ENCODE peak calls at places on chromosomes 1 and 21, in seven cellular contexts. S is OCI-LY7, O is sigmoid colon, T is AG04450, J is tibial nerve, L is fibroblast of mammary gland, E is GM23248. A is an unnamed sample.

GRCh38 chr1:227242811-227243682 is 75.2 kb downstream of the CDC42BPA start:
- DNase-seq in T (no peak), L (no peak), J (no peak), S (no peak), O (no peak), E (no peak), A (no peak)

GRCh38 chr1:92851729-92852128 is 19.9 kb downstream of the RPL5 start:
- DNase-seq in J (no peak), S (no peak), L (no peak), O (no peak), T (no peak), E (no peak), A (no peak)

GRCh38 chr1:21814241-21814918 is 2.3 kb downstream of the LDLRAD2 start:
- DNase-seq in L (no peak), T (no peak), E (no peak), S (peak; percentile 34), O (no peak), J (no peak), A (no peak)

GRCh38 chr1:30189818-30190480 is 533.4 kb downstream of the MATN1 start:
- DNase-seq in L (no peak), S (no peak), E (no peak), T (no peak), O (no peak), J (peak; percentile 0), A (no peak)

GRCh38 chr1:29211086-29212030 is 19.4 kb downstream of the MECR start:
- DNase-seq in J (no peak), E (peak; percentile 19), O (no peak), L (peak; percentile 72), S (no peak), T (no peak), A (no peak)

GRCh38 chr1:151976868-151977267 is 16.8 kb downstream of the S100A10 start:
- DNase-seq in E (peak; percentile 82), T (no peak), S (no peak), L (peak; percentile 68), J (no peak), O (no peak), A (no peak)

GRCh38 chr1:1073743-1074587 is at the start of gene RNF223:
- DNase-seq in O (no peak), S (no peak), J (no peak), L (no peak), E (no peak), T (no peak), A (no peak)

GRCh38 chr1:152495066-152495675 is 15.4 kb upstream of the LCE5A start:
- DNase-seq in S (no peak), L (peak; percentile 46), E (peak; percentile 66), T (no peak), O (no peak), J (no peak), A (no peak)

GRCh38 chr1:103496014-103496635 is 29.4 kb upstream of the RNPC3 start:
- DNase-seq in T (no peak), L (peak; percentile 69), S (no peak), O (no peak), E (peak; percentile 49), J (no peak), A (no peak)

GRCh38 chr1:227885135-227885647 is 62.5 kb downstream of the WNT9A start:
- DNase-seq in J (no peak), E (no peak), T (no peak), O (peak; percentile 70), L (no peak), S (no peak), A (no peak)

GRCh38 chr21:29166853-29167252 is 36.4 kb downstream of the MAP3K7CL start:
- DNase-seq in L (no peak), J (no peak), T (no peak), E (no peak), O (no peak), S (no peak), A (no peak)

GRCh38 chr1:195450794-195451193 is 1157.4 kb downstream of the KCNT2 start:
- DNase-seq in O (no peak), L (no peak), J (no peak), E (no peak), S (no peak), T (no peak), A (no peak)

GRCh38 chr21:32844076-32844475 is 72.5 kb upstream of the PAXBP1 start:
- DNase-seq in J (no peak), T (no peak), O (no peak), S (no peak), L (peak; percentile 53), E (peak; percentile 22), A (no peak)

GRCh38 chr1:212207822-212208520 is 77.2 kb upstream of the PPP2R5A start:
- DNase-seq in J (no peak), E (no peak), S (no peak), T (no peak), L (no peak), O (no peak), A (no peak)

GRCh38 chr1:61951731-61952585 is 209.7 kb downstream of the PATJ start:
- DNase-seq in T (no peak), S (no peak), L (no peak), E (no peak), O (no peak), J (no peak), A (no peak)

GRCh38 chr1:87478231-87478630 is 149.6 kb downstream of the LMO4 start:
- DNase-seq in S (no peak), T (no peak), J (peak; percentile 46), L (peak; percentile 23), O (no peak), E (peak; percentile 38), A (no peak)

GRCh38 chr1:229341811-229342304 is 989 bp downstream of the CCSAP start:
- DNase-seq in S (peak; percentile 70), O (peak; percentile 63), J (no peak), E (peak; percentile 65), T (no peak), L (peak; percentile 18), A (no peak)

GRCh38 chr1:72623299-72623708 is 341.0 kb upstream of the NEGR1 start:
- DNase-seq in J (no peak), E (peak; percentile 61), L (peak; percentile 56), O (no peak), S (peak; percentile 37), T (peak; percentile 11), A (peak; percentile 14)

GRCh38 chr21:41864311-41865001 is 14.7 kb downstream of the PRDM15 start:
- DNase-seq in J (no peak), E (no peak), L (no peak), O (no peak), T (no peak), S (peak; percentile 69), A (no peak)
- H3K4me3 ChIP-seq in J (no peak overlapping the region), E (no peak overlapping the region), L (no peak overlapping the region), O (no peak overlapping the region), T (no peak overlapping the region), S (peak overlapping the region; percentile 38), A (no peak overlapping the region)

GRCh38 chr1:207089627-207090265 is 1.1 kb downstream of the C4BPB start:
- DNase-seq in E (no peak), S (no peak), J (no peak), L (no peak), T (no peak), O (no peak), A (no peak)
- H3K4me3 ChIP-seq in E (no peak overlapping the region), S (no peak overlapping the region), J (no peak overlapping the region), L (no peak overlapping the region), T (no peak overlapping the region), O (no peak overlapping the region), A (no peak overlapping the region)

DNA sequence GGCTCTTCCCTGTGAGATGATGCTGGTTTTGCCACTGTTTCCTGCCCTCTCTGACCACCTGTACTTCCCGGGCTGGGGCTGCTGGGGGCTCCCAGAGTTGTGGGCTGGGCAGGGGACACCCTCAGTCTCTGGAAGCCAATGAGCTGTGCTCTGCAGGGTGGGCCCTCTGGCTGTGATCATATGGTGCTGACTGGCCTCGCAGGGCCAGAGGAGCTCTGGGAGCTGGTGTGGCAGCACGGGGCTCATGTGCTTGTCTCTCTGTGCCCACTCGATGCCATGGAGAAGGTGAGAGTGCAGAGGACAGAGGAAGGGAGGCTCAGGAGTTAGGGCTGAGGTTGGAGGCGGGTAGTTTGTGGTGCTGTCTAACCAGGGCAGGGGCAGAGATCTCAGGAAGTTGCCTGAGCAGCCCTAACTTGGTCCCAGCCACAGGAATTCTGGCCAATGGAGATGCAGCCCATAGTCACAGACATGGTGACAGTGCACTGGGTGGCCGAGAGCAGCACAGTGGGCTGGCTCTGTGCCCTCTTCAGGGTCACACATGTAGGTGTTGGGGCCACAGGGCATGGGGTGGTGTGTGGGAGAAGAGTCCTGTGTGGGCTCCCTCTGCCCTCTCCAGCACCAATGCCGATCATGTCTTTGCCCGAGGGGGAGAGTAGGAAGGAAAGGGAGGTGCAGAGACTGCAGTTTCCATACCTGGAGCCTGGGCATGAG is 5.7 kb upstream of the LGR6 start:
- DNase-seq in L (no peak), E (no peak), S (no peak), T (no peak), O (no peak), J (no peak), A (no peak)
- H3K4me3 ChIP-seq in L (no peak overlapping the region), E (no peak overlapping the region), S (no peak overlapping the region), T (no peak overlapping the region), O (no peak overlapping the region), J (no peak overlapping the region), A (no peak overlapping the region)

GRCh38 chr1:6424000-6424565 is 493 bp upstream of the ESPN start:
- DNase-seq in J (no peak), T (no peak), E (peak; percentile 36), L (no peak), O (no peak), S (no peak), A (no peak)
- H3K4me3 ChIP-seq in J (no peak overlapping the region), T (no peak overlapping the region), E (no peak overlapping the region), L (no peak overlapping the region), O (no peak overlapping the region), S (no peak overlapping the region), A (no peak overlapping the region)

GRCh38 chr1:37255111-37255795 is 219.1 kb upstream of the ZC3H12A start:
- DNase-seq in S (peak; percentile 13), O (no peak), L (no peak), E (peak; percentile 28), T (no peak), J (no peak), A (no peak)
- H3K4me3 ChIP-seq in S (no peak overlapping the region), O (no peak overlapping the region), L (no peak overlapping the region), E (no peak overlapping the region), T (no peak overlapping the region), J (no peak overlapping the region), A (no peak overlapping the region)

GRCh38 chr1:180158149-180159147 is 3.8 kb downstream of the QSOX1 start:
- DNase-seq in J (no peak), S (no peak), T (no peak), E (no peak), L (no peak), O (no peak), A (no peak)
- H3K4me3 ChIP-seq in J (no peak overlapping the region), S (no peak overlapping the region), T (peak overlapping the region; percentile 100), E (no peak overlapping the region), L (no peak overlapping the region), O (no peak overlapping the region), A (no peak overlapping the region)

DNA sequence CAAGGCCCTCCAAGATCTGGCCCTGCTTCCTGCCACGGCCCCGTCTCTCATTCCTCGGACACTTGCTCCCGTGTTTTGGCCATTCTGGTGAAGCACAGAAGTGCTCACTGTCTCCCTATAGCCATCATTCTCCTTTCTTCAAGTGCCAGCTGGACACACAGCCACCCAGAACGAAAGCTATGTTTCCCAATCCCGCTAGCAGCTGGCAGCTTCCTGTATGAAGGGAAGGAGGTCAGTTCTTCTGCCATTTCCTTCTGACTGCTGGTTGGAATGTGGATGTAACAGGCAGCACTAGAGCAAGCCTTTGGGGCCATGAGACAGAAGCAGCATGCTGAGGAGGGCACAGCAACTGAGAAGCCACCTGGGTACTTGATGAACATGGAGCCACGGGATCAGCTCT is 82.8 kb downstream of the TGFBR3 start:
- DNase-seq in O (no peak), J (peak; percentile 44), E (peak; percentile 50), L (peak; percentile 47), S (no peak), T (no peak), A (no peak)
- H3K4me3 ChIP-seq in O (no peak overlapping the region), J (no peak overlapping the region), E (no peak overlapping the region), L (no peak overlapping the region), S (no peak overlapping the region), T (no peak overlapping the region), A (no peak overlapping the region)